ENCODE peak calls at places on chromosome 21, in nine cellular contexts. O is left lung, T is PC-9, V is adrenal gland, F is A549, K is mucosa of descending colon, G is prostate gland, H is MM.1S, I is AG04450. W is an unnamed sample.

GRCh38 chr21:34029724-34030528 is 43.5 kb upstream of the MRPS6 start:
- DNase-seq in O (no peak), T (peak; percentile 78), V (peak; percentile 44), F (peak; percentile 84), K (peak; percentile 42), G (no peak), H (peak; percentile 82), I (peak; percentile 16), W (no peak)

GRCh38 chr21:41779659-41780058 is 12.8 kb upstream of the RIPK4 start:
- DNase-seq in O (no peak), T (no peak), V (no peak), F (no peak), K (no peak), G (no peak), H (no peak), I (no peak), W (no peak)

GRCh38 chr21:44872266-44872567 is 1.3 kb downstream of the PTTG1IP start:
- DNase-seq in O (no peak), T (peak; percentile 48), V (no peak), F (no peak), K (no peak), G (no peak), H (no peak), I (no peak), W (no peak)

GRCh38 chr21:44303490-44303981 is 3.7 kb downstream of the PFKL start:
- DNase-seq in O (no peak), T (no peak), V (no peak), F (no peak), K (peak; percentile 84), G (no peak), H (no peak), I (no peak), W (no peak)

GRCh38 chr21:17765207-17765606 is 53.9 kb downstream of the C21orf91 start:
- DNase-seq in O (no peak), T (no peak), V (no peak), F (no peak), K (no peak), G (no peak), H (no peak), I (no peak), W (no peak)

GRCh38 chr21:41933259-41934079 is 20.3 kb downstream of the C2CD2 start:
- DNase-seq in O (peak; percentile 36), T (no peak), V (peak; percentile 73), F (no peak), K (no peak), G (peak; percentile 55), H (no peak), I (no peak), W (no peak)

GRCh38 chr21:42160950-42161225 is 58.1 kb upstream of the ABCG1 start:
- DNase-seq in O (peak; percentile 4), T (no peak), V (no peak), F (no peak), K (no peak), G (no peak), H (no peak), I (no peak), W (no peak)

GRCh38 chr21:34883501-34884271 is 165.4 kb downstream of the RUNX1 start:
- DNase-seq in O (no peak), T (no peak), V (no peak), F (no peak), K (no peak), G (no peak), H (no peak), I (no peak), W (no peak)

GRCh38 chr21:44261191-44261631 is 486 bp downstream of the DNMT3L start:
- DNase-seq in O (no peak), T (no peak), V (no peak), F (no peak), K (no peak), G (no peak), H (no peak), I (no peak), W (no peak)

GRCh38 chr21:37742532-37742931 is 173.7 kb downstream of the KCNJ6 start:
- DNase-seq in O (no peak), T (no peak), V (no peak), F (no peak), K (no peak), G (no peak), H (no peak), I (no peak), W (no peak)

GRCh38 chr21:43916691-43917514 is 51.9 kb downstream of the AGPAT3 start:
- DNase-seq in O (peak; percentile 13), T (no peak), V (no peak), F (no peak), K (no peak), G (no peak), H (peak; percentile 83), I (no peak), W (peak; percentile 62)

GRCh38 chr21:32844653-32845443 is 73.3 kb upstream of the PAXBP1 start:
- DNase-seq in O (no peak), T (peak; percentile 61), V (peak; percentile 60), F (peak; percentile 40), K (no peak), G (no peak), H (no peak), I (no peak), W (no peak)
- TF ChIP-seq CTCF in O (no peak), T (no peak), V (peak; percentile 15), F (no peak), K (no peak), G (no peak), H (peak; percentile 13), I (no peak), W (no peak)

GRCh38 chr21:38951095-38951745 is 145.5 kb downstream of the ETS2 start:
- DNase-seq in O (no peak), T (no peak), V (no peak), F (peak; percentile 10), K (no peak), G (no peak), H (no peak), I (no peak), W (no peak)

GRCh38 chr21:38948981-38949380 is 143.3 kb downstream of the ETS2 start:
- DNase-seq in O (no peak), T (no peak), V (no peak), F (no peak), K (no peak), G (no peak), H (no peak), I (no peak), W (no peak)

GRCh38 chr21:38952890-38953289 is 147.2 kb downstream of the ETS2 start:
- DNase-seq in O (no peak), T (no peak), V (no peak), F (no peak), K (no peak), G (no peak), H (no peak), I (no peak), W (no peak)

GRCh38 chr21:38948377-38948776 is 142.6 kb downstream of the ETS2 start:
- DNase-seq in O (no peak), T (no peak), V (no peak), F (no peak), K (no peak), G (no peak), H (no peak), I (no peak), W (no peak)

GRCh38 chr21:38950388-38951094 is 144.8 kb downstream of the ETS2 start:
- DNase-seq in O (no peak), T (no peak), V (no peak), F (peak; percentile 33), K (peak; percentile 87), G (peak; percentile 91), H (no peak), I (no peak), W (no peak)
- H3K9me3 ChIP-seq in O (peaks cover 10% of the 10 kb centered on the region), T (no peaks in the 10 kb centered on the region), V (no peaks in the 10 kb centered on the region), F (peaks cover 4% of the 10 kb centered on the region), K (no peaks in the 10 kb centered on the region), G (no peaks in the 10 kb centered on the region), H (no peaks in the 10 kb centered on the region), I (no peaks in the 10 kb centered on the region), W (no peaks in the 10 kb centered on the region)

GRCh38 chr21:29851611-29852010 is 88.2 kb downstream of the GRIK1 start:
- DNase-seq in O (no peak), T (no peak), V (no peak), F (no peak), K (no peak), G (no peak), H (no peak), I (no peak), W (no peak)

GRCh38 chr21:29854795-29855194 is 85.0 kb downstream of the GRIK1 start:
- DNase-seq in O (no peak), T (no peak), V (no peak), F (no peak), K (no peak), G (no peak), H (no peak), I (no peak), W (no peak)

GRCh38 chr21:29843818-29844217 is 96.0 kb downstream of the GRIK1 start:
- DNase-seq in O (no peak), T (no peak), V (no peak), F (no peak), K (no peak), G (no peak), H (no peak), I (no peak), W (no peak)

DNA sequence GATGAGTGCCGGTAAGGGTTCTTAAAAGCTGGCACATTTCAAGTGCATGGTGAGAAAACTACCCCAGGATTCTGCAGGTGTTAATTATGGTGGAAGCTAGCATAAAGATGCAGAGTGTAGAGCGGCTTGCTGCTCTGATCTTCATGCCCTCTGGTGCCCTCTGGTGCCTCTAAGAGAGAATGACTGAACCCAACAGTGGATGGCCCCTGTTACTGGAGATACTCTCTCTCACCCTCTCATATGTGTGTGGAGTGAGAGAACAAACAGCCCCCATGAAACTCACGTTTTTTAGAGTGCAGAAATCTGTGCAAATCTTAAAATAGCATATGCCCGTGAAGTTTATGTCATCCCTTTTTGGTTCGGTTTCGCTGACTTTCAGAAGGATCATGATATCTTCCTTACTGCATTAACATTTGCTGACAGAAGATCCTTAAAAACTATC is 90.0 kb downstream of the GRIK1 start:
- DNase-seq in O (no peak), T (no peak), V (peak; percentile 40), F (peak; percentile 38), K (peak; percentile 61), G (peak; percentile 51), H (peak; percentile 70), I (peak; percentile 15), W (peak; percentile 8)
- TF ChIP-seq CTCF in O (peak; percentile 71), T (peak; percentile 75), V (peak; percentile 52), F (peak; percentile 32), K (peak; percentile 18), G (peak; percentile 69), H (peak; percentile 82), I (peak; percentile 90), W (peak; percentile 73)

GRCh38 chr21:36709030-36709867 is 10.3 kb downstream of the SIM2 start:
- DNase-seq in O (no peak), T (no peak), V (no peak), F (no peak), K (no peak), G (no peak), H (no peak), I (no peak), W (no peak)
- H3K9me3 ChIP-seq in O (no peaks in the 10 kb centered on the region), T (no peaks in the 10 kb centered on the region), V (no peaks in the 10 kb centered on the region), F (no peaks in the 10 kb centered on the region), K (no peaks in the 10 kb centered on the region), G (no peaks in the 10 kb centered on the region), H (no peaks in the 10 kb centered on the region), I (peaks cover 4% of the 10 kb centered on the region), W (no peaks in the 10 kb centered on the region)

DNA sequence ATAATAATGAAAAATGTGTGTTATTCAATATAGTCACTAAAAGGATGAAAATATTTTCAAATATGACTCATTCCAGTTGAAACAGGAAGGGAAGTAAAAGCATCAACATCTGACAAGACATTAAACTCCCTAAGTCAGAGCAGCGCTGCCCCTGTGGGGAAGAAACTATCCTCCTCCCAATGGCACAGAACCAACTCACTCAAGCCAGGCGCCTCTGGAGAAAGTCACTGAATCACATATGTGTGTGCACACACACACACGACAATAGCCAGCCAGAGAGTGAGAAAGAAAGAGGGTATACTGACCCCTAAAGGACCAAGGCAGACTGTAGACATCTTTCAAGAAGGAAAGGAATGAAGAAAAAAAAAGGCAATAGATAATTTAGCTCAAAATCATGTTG is 126.9 kb downstream of the SETD4 start:
- DNase-seq in O (peak; percentile 72), T (no peak), V (peak; percentile 78), F (peak; percentile 7), K (peak; percentile 16), G (no peak), H (no peak), I (no peak), W (no peak)
- TF ChIP-seq CTCF in O (no peak), T (no peak), V (no peak), F (no peak), K (no peak), G (no peak), H (no peak), I (peak; percentile 49), W (no peak)

W was measured in CD4-positive, alpha-beta T cell.